ENCODE peak calls at places on chromosome 11, in ten cellular contexts. W, F, G, Z, C, X, E, P, D and Q are unnamed samples.

GRCh38 chr11:29312817-29313216 is 704.0 kb downstream of the KCNA4 start:
- DNase-seq in W (no peak), F (peak), G (no peak), Z (no peak), C (no peak), X (no peak), E (peak), P (no peak), D (no peak), Q (no peak)

GRCh38 chr11:1557904-1558831 is 13.9 kb downstream of the DUSP8 start:
- DNase-seq in W (peak), F (peak), G (no peak), Z (no peak), C (peak), X (peak), E (peak), P (peak), D (peak), Q (peak)

GRCh38 chr11:11065396-11065795 is 207.5 kb upstream of the ZBED5 start:
- DNase-seq in W (no peak), F (no peak), G (no peak), Z (no peak), C (no peak), X (no peak), E (no peak), P (no peak), D (no peak), Q (no peak)

GRCh38 chr11:69670158-69670845 is 4.9 kb downstream of the LTO1 start:
- DNase-seq in W (peak), F (peak), G (peak), Z (peak), C (peak), X (peak), E (peak), P (peak), D (peak), Q (peak)

GRCh38 chr11:71987521-71987920 is 11.2 kb upstream of the IL18BP start:
- DNase-seq in W (no peak), F (no peak), G (no peak), Z (no peak), C (no peak), X (no peak), E (no peak), P (no peak), D (no peak), Q (no peak)

GRCh38 chr11:2131371-2132228 is 7.6 kb downstream of the IGF2 start:
- DNase-seq in W (no peak), F (no peak), G (no peak), Z (no peak), C (no peak), X (no peak), E (no peak), P (no peak), D (no peak), Q (no peak)

GRCh38 chr11:27471588-27472397 is 797 bp downstream of the LGR4 start:
- DNase-seq in W (peak), F (no peak), G (peak), Z (no peak), C (no peak), X (peak), E (peak), P (peak), D (peak), Q (no peak)

GRCh38 chr11:76792505-76793264 is 9.5 kb downstream of the TSKU start:
- DNase-seq in W (no peak), F (no peak), G (no peak), Z (no peak), C (no peak), X (no peak), E (no peak), P (no peak), D (no peak), Q (no peak)

GRCh38 chr11:124752471-124753100 is 531 bp upstream of the VSIG2 start:
- DNase-seq in W (no peak), F (no peak), G (no peak), Z (no peak), C (no peak), X (no peak), E (no peak), P (no peak), D (peak), Q (peak)

GRCh38 chr11:118027694-118028093 is 41.5 kb downstream of the IL10RA start:
- DNase-seq in W (no peak), F (no peak), G (no peak), Z (no peak), C (no peak), X (no peak), E (no peak), P (no peak), D (no peak), Q (no peak)

GRCh38 chr11:73404048-73404447 is 27.8 kb downstream of the RELT start:
- DNase-seq in W (peak), F (peak), G (peak), Z (no peak), C (no peak), X (peak), E (peak), P (peak), D (no peak), Q (no peak)

GRCh38 chr11:106391771-106392412 is 314.4 kb downstream of the AASDHPPT start:
- DNase-seq in W (no peak), F (peak), G (no peak), Z (peak), C (no peak), X (no peak), E (peak), P (no peak), D (no peak), Q (no peak)

GRCh38 chr11:93051181-93051580 is 81.7 kb downstream of the MTNR1B start:
- DNase-seq in W (no peak), F (peak), G (no peak), Z (no peak), C (no peak), X (no peak), E (no peak), P (no peak), D (no peak), Q (no peak)

GRCh38 chr11:93059074-93059957 is 89.9 kb downstream of the MTNR1B start:
- DNase-seq in W (no peak), F (peak), G (no peak), Z (peak), C (no peak), X (no peak), E (no peak), P (no peak), D (no peak), Q (no peak)

GRCh38 chr11:93053864-93054263 is 84.4 kb downstream of the MTNR1B start:
- DNase-seq in W (no peak), F (no peak), G (no peak), Z (no peak), C (no peak), X (no peak), E (no peak), P (no peak), D (no peak), Q (no peak)

GRCh38 chr11:93054279-93054678 is 84.8 kb downstream of the MTNR1B start:
- DNase-seq in W (no peak), F (no peak), G (no peak), Z (no peak), C (no peak), X (no peak), E (peak), P (no peak), D (no peak), Q (no peak)

DNA sequence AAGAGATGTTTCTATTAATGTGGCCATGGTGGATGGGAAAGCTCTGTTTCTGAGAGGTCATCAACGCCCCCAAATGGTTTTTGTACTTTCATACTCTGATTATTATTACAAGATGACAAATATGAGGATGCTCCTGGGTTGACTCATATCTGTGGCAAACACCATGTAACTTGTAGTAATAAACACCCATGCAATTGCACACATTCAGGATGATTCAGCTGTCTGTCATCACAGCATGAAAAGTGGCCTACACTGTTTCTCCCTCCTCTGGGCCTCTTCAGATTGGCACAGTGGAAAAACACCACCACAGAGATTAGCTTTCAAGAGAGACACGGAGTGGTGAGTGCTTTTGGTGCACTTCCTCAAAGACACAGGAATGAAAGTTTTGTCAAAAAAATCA is 85.4 kb downstream of the MTNR1B start:
- DNase-seq in W (peak), F (peak), G (no peak), Z (peak), C (peak), X (no peak), E (peak), P (no peak), D (no peak), Q (no peak)
- TF ChIP-seq CTCF in W (no peak), F (no peak), G (no peak), Z (no peak), C (no peak), X (no peak), E (no peak), P (no peak), D (no peak), Q (no peak)

GRCh38 chr11:96113100-96113710 is 189.3 kb upstream of the MTMR2 start:
- DNase-seq in W (no peak), F (peak), G (no peak), Z (no peak), C (no peak), X (no peak), E (no peak), P (no peak), D (no peak), Q (no peak)

GRCh38 chr11:96112192-96113099 is 188.5 kb upstream of the MTMR2 start:
- DNase-seq in W (no peak), F (peak), G (no peak), Z (no peak), C (no peak), X (no peak), E (no peak), P (no peak), D (peak), Q (no peak)

GRCh38 chr11:96111308-96111707 is 187.4 kb upstream of the MTMR2 start:
- DNase-seq in W (no peak), F (no peak), G (no peak), Z (no peak), C (no peak), X (no peak), E (no peak), P (no peak), D (no peak), Q (no peak)

GRCh38 chr11:96109265-96110030 is 185.5 kb upstream of the MTMR2 start:
- DNase-seq in W (no peak), F (no peak), G (no peak), Z (no peak), C (no peak), X (no peak), E (no peak), P (no peak), D (no peak), Q (no peak)

GRCh38 chr11:96110302-96110701 is 186.4 kb upstream of the MTMR2 start:
- DNase-seq in W (no peak), F (no peak), G (no peak), Z (no peak), C (no peak), X (no peak), E (no peak), P (no peak), D (no peak), Q (no peak)
- TF ChIP-seq CTCF in W (no peak), F (no peak), G (no peak), Z (no peak), C (no peak), X (no peak), E (no peak), P (no peak), D (no peak), Q (no peak)

DNA sequence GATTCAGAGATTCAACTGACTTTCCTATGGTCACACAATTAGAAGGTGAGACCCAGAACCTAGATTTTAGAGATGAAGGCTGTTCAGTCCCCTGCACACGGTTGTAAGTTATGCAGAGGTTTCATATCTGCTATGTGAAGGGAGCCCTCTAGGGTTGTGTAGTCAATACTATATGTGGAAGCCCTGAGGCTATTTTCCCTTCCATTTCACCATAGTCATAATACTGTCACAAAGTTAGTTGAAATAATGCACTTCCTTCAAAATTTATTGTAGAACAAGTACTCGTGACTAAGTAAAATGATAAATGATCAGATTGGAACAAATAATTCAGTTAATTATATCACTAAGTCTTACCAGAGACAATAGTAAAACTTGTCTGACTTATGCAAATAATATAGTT is 48.8 kb downstream of the ENDOD1 start:
- DNase-seq in W (no peak), F (peak), G (no peak), Z (no peak), C (no peak), X (no peak), E (peak), P (no peak), D (peak), Q (no peak)
- TF ChIP-seq CTCF in W (no peak), F (peak), G (no peak), Z (no peak), C (peak), X (peak), E (no peak), P (no peak), D (peak), Q (peak)

DNA sequence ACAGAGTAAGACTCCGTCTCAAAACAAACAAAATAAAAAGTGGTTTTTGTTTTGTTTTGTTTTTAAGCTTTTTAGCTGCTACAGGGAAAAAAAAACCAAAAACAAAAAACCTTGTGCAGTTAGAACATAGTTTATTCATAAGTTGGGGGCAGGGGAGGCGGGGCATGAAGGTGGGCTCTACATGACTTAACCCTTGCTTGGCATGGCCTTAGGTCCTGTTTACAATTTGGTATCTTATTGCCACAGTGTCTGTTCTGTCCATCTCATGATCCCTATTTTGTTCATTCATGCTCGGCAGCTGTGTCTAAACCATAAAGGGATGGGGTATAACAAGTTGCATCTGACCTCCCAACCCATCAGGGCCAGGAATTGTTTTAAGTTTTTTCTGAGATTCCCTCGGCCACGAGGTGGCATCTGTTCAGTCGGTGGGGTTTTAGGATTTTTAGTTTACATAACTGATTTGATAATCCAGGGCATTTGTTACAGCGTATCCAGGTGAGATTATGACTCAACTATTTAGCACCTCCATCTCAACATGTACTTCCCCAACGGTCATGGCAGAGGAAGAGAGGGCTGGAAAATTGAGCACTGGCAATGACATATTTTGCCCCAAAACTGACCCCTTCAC is 6.9 kb downstream of the AP5B1 start:
- DNase-seq in W (no peak), F (no peak), G (no peak), Z (no peak), C (no peak), X (no peak), E (no peak), P (no peak), D (peak), Q (peak)
- TF ChIP-seq CTCF in W (no peak), F (peak), G (no peak), Z (no peak), C (no peak), X (no peak), E (no peak), P (no peak), D (no peak), Q (no peak)

GRCh38 chr11:120337133-120337895 is 1.1 kb downstream of the ARHGEF12 start:
- DNase-seq in W (no peak), F (no peak), G (peak), Z (no peak), C (no peak), X (peak), E (peak), P (peak), D (peak), Q (no peak)

GRCh38 chr11:120336641-120337132 is 474 bp downstream of the ARHGEF12 start:
- DNase-seq in W (no peak), F (no peak), G (peak), Z (no peak), C (no peak), X (no peak), E (peak), P (peak), D (no peak), Q (peak)

GRCh38 chr11:120335596-120335927 is 651 bp upstream of the ARHGEF12 start:
- DNase-seq in W (no peak), F (peak), G (peak), Z (no peak), C (no peak), X (peak), E (peak), P (no peak), D (peak), Q (no peak)

GRCh38 chr11:120334894-120335462 is 1.2 kb upstream of the ARHGEF12 start:
- DNase-seq in W (peak), F (peak), G (peak), Z (peak), C (no peak), X (peak), E (peak), P (peak), D (peak), Q (no peak)

GRCh38 chr11:120335928-120336640 is at the start of gene ARHGEF12:
- DNase-seq in W (peak), F (peak), G (peak), Z (peak), C (no peak), X (peak), E (peak), P (peak), D (peak), Q (peak)
- TF ChIP-seq CTCF in W (no peak), F (peak), G (no peak), Z (peak), C (peak), X (peak), E (peak), P (no peak), D (peak), Q (peak)

DNA sequence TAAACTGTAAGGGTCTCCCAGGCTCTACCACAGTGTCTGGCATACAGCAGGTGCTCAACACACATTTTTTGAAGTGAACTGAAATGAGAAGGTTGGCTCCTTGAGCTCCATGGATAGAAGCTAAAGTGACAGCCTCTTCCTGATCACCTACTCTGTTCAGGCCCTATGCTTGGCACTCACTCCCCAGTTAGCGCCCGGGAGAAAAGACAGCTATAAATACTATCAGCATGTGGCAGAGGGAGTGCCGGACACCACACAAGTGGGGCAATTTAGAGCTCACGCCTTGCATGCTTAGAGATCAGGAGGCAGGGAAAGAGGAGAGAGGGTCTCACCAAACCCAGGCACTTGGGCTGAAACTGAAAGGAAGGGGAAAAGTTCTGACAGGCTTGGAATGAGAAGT is 195.5 kb downstream of the BUD13 start:
- DNase-seq in W (no peak), F (no peak), G (no peak), Z (no peak), C (no peak), X (no peak), E (no peak), P (no peak), D (no peak), Q (no peak)
- TF ChIP-seq CTCF in W (no peak), F (no peak), G (no peak), Z (no peak), C (no peak), X (no peak), E (no peak), P (no peak), D (no peak), Q (no peak)

GRCh38 chr11:65899356-65900124 is 648 bp downstream of the FOSL1 start:
- DNase-seq in W (peak), F (peak), G (peak), Z (no peak), C (no peak), X (peak), E (peak), P (peak), D (peak), Q (peak)
- TF ChIP-seq CTCF in W (no peak), F (no peak), G (no peak), Z (no peak), C (peak), X (no peak), E (no peak), P (no peak), D (peak), Q (no peak)

GRCh38 chr11:129699711-129700304 is 115.8 kb upstream of the TMEM45B start:
- DNase-seq in W (no peak), F (no peak), G (no peak), Z (no peak), C (no peak), X (no peak), E (peak), P (no peak), D (no peak), Q (no peak)
- TF ChIP-seq CTCF in W (no peak), F (no peak), G (peak), Z (peak), C (no peak), X (no peak), E (peak), P (no peak), D (no peak), Q (no peak)

GRCh38 chr11:128022007-128022368 is 565.4 kb downstream of the ETS1 start:
- DNase-seq in W (no peak), F (peak), G (no peak), Z (no peak), C (no peak), X (no peak), E (peak), P (no peak), D (no peak), Q (no peak)

GRCh38 chr11:128022761-128023160 is 564.6 kb downstream of the ETS1 start:
- DNase-seq in W (no peak), F (no peak), G (no peak), Z (no peak), C (no peak), X (no peak), E (no peak), P (no peak), D (no peak), Q (no peak)

GRCh38 chr11:128026596-128026995 is 560.8 kb downstream of the ETS1 start:
- DNase-seq in W (peak), F (peak), G (no peak), Z (peak), C (peak), X (peak), E (peak), P (no peak), D (no peak), Q (no peak)

GRCh38 chr11:128018692-128019091 is 568.7 kb downstream of the ETS1 start:
- DNase-seq in W (no peak), F (no peak), G (no peak), Z (no peak), C (no peak), X (no peak), E (no peak), P (no peak), D (no peak), Q (no peak)

GRCh38 chr11:128021304-128022006 is 565.9 kb downstream of the ETS1 start:
- DNase-seq in W (no peak), F (peak), G (peak), Z (no peak), C (no peak), X (no peak), E (no peak), P (no peak), D (no peak), Q (no peak)
- TF ChIP-seq CTCF in W (no peak), F (peak), G (peak), Z (peak), C (peak), X (no peak), E (peak), P (no peak), D (no peak), Q (peak)